ENCODE peak calls at places on chromosomes 2 and 18, in nine cellular contexts. I is WERI-Rb-1, Q is left ventricle myocardium inferior, R is T-helper 1 cell, H is left cardiac atrium, S is adrenal gland, F is CD14-positive monocyte, N is iris pigment epithelial cell, A is foreskin fibroblast. M is an unnamed sample.
A peak's percentile ranks its signal among the peaks of the same experiment; 100 is the strongest.

GRCh38 chr2:138708682-138709241 is 71.4 kb downstream of the NXPH2 start:
- DNase-seq in I (no peak), Q (no peak), R (no peak), H (no peak), S (peak; percentile 30), F (no peak), N (peak; percentile 53), A (peak; percentile 67), M (no peak)

GRCh38 chr2:157592983-157593382 is 35.7 kb downstream of the ACVR1C start:
- DNase-seq in I (no peak), Q (no peak), R (no peak), H (no peak), S (no peak), F (no peak), N (peak; percentile 24), A (peak; percentile 38), M (no peak)

GRCh38 chr18:44679056-44679911 is 1.4 kb upstream of the SETBP1 start:
- DNase-seq in I (peak; percentile 83), Q (peak; percentile 87), R (peak; percentile 38), H (peak; percentile 91), S (peak; percentile 86), F (peak; percentile 73), N (peak; percentile 91), A (peak; percentile 97), M (peak; percentile 93)

GRCh38 chr2:125267683-125268082 is 1242.6 kb downstream of the CNTNAP5 start:
- DNase-seq in I (no peak), Q (no peak), R (no peak), H (no peak), S (no peak), F (no peak), N (no peak), A (no peak), M (no peak)

GRCh38 chr2:88601302-88601701 is 26.0 kb downstream of the EIF2AK3 start:
- DNase-seq in I (peak; percentile 16), Q (no peak), R (no peak), H (no peak), S (no peak), F (no peak), N (peak; percentile 50), A (peak; percentile 14), M (peak; percentile 42)

GRCh38 chr18:56869189-56869777 is 218.1 kb downstream of the WDR7 start:
- DNase-seq in I (peak; percentile 30), Q (no peak), R (no peak), H (no peak), S (peak; percentile 19), F (no peak), N (peak; percentile 75), A (peak; percentile 74), M (peak; percentile 64)

GRCh38 chr2:196955036-196955435 is 28.5 kb upstream of the PGAP1 start:
- DNase-seq in I (no peak), Q (no peak), R (no peak), H (no peak), S (no peak), F (no peak), N (no peak), A (no peak), M (no peak)

GRCh38 chr2:236535024-236535423 is 34.6 kb upstream of the ACKR3 start:
- DNase-seq in I (no peak), Q (no peak), R (no peak), H (no peak), S (no peak), F (no peak), N (peak; percentile 77), A (peak; percentile 12), M (no peak)

M was measured in hepatocyte.